ENCODE peak calls at places on chromosomes 7 and 10, in nine cellular contexts. M, A, K, B, D, J, R, X and T are unnamed samples.

GRCh38 chr10:77626266-77626935 is 11.2 kb downstream of the KCNMA1 start:
- DNase-seq in M (no peak), A (no peak), K (no peak), B (no peak), D (no peak), J (no peak), R (no peak), X (no peak), T (no peak)

GRCh38 chr10:44995914-44996633 is 4.6 kb upstream of the ZNF22 start:
- DNase-seq in M (peak; percentile 94), A (no peak), K (no peak), B (no peak), D (no peak), J (no peak), R (no peak), X (no peak), T (no peak)

GRCh38 chr7:127713758-127714157 is 61.8 kb downstream of the SND1 start:
- DNase-seq in M (no peak), A (no peak), K (no peak), B (no peak), D (no peak), J (no peak), R (no peak), X (no peak), T (no peak)

GRCh38 chr7:123975049-123975448 is 50.0 kb downstream of the SPAM1 start:
- DNase-seq in M (no peak), A (no peak), K (no peak), B (no peak), D (no peak), J (no peak), R (no peak), X (no peak), T (no peak)

GRCh38 chr7:139734395-139734794 is 43.4 kb downstream of the HIPK2 start:
- DNase-seq in M (no peak), A (no peak), K (no peak), B (no peak), D (no peak), J (no peak), R (no peak), X (no peak), T (peak; percentile 41)

GRCh38 chr10:69721690-69722310 is 79.9 kb upstream of the COL13A1 start:
- DNase-seq in M (no peak), A (no peak), K (no peak), B (peak; percentile 55), D (no peak), J (no peak), R (no peak), X (no peak), T (no peak)

GRCh38 chr7:130420943-130421578 is 19.8 kb downstream of the CEP41 start:
- DNase-seq in M (no peak), A (no peak), K (no peak), B (no peak), D (no peak), J (no peak), R (no peak), X (no peak), T (no peak)

GRCh38 chr10:62831346-62831745 is 15.2 kb upstream of the EGR2 start:
- DNase-seq in M (no peak), A (no peak), K (no peak), B (no peak), D (no peak), J (no peak), R (no peak), X (no peak), T (no peak)

GRCh38 chr10:102781921-102782542 is 38.3 kb downstream of the WBP1L start:
- DNase-seq in M (no peak), A (no peak), K (no peak), B (no peak), D (no peak), J (no peak), R (no peak), X (no peak), T (no peak)

GRCh38 chr10:100551733-100552132 is 16.0 kb downstream of the HIF1AN start:
- DNase-seq in M (no peak), A (no peak), K (no peak), B (no peak), D (no peak), J (no peak), R (no peak), X (no peak), T (no peak)

GRCh38 chr10:100553929-100554328 is 18.2 kb downstream of the HIF1AN start:
- DNase-seq in M (no peak), A (no peak), K (no peak), B (no peak), D (no peak), J (no peak), R (no peak), X (no peak), T (no peak)

GRCh38 chr10:100560248-100560647 is 24.5 kb downstream of the HIF1AN start:
- DNase-seq in M (no peak), A (no peak), K (no peak), B (no peak), D (no peak), J (no peak), R (no peak), X (no peak), T (no peak)

GRCh38 chr10:100551231-100551630 is 15.5 kb downstream of the HIF1AN start:
- DNase-seq in M (no peak), A (no peak), K (peak; percentile 37), B (no peak), D (no peak), J (no peak), R (no peak), X (no peak), T (no peak)

GRCh38 chr10:100554902-100555301 is 19.2 kb downstream of the HIF1AN start:
- DNase-seq in M (peak; percentile 23), A (no peak), K (no peak), B (no peak), D (no peak), J (no peak), R (no peak), X (no peak), T (no peak)
- TF ChIP-seq REST in M (peak; percentile 80), A (no peak), K (no peak), B (no peak), D (no peak), J (no peak), R (no peak), X (no peak), T (no peak)

DNA sequence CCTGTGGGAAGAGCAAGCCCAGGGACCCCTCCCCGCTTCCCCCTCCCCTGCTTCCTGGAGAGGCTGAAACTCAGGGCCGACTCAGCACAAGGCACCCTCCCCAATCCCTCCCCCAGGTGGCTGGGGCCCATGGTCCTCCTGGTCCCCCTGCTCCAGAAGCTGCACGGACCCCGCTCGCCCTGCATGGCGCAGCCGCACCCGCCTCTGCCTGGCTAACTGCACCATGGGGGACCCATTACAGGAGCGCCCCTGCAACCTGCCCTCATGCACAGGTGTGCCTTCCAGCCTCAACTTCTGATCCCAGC is 19.7 kb upstream of the ZNF862 start:
- DNase-seq in M (no peak), A (no peak), K (no peak), B (no peak), D (no peak), J (no peak), R (no peak), X (no peak), T (no peak)
- H3K4me3 ChIP-seq in M (no peak overlapping the region), A (no peak overlapping the region), K (no peak overlapping the region), B (no peak overlapping the region), D (no peak overlapping the region), J (no peak overlapping the region), R (no peak overlapping the region), X (no peak overlapping the region), T (no peak overlapping the region)

GRCh38 chr10:4294271-4294670 is 509.3 kb upstream of the KLF6 start:
- DNase-seq in M (no peak), A (no peak), K (no peak), B (no peak), D (no peak), J (no peak), R (no peak), X (no peak), T (no peak)

GRCh38 chr10:4296165-4296564 is 511.2 kb upstream of the KLF6 start:
- DNase-seq in M (no peak), A (no peak), K (no peak), B (peak; percentile 69), D (no peak), J (no peak), R (no peak), X (no peak), T (no peak)

GRCh38 chr10:4294996-4295792 is 510.2 kb upstream of the KLF6 start:
- DNase-seq in M (no peak), A (no peak), K (no peak), B (no peak), D (no peak), J (no peak), R (no peak), X (no peak), T (no peak)

GRCh38 chr10:4291995-4292394 is 507.0 kb upstream of the KLF6 start:
- DNase-seq in M (no peak), A (no peak), K (no peak), B (no peak), D (no peak), J (no peak), R (no peak), X (no peak), T (no peak)
- TF ChIP-seq REST in M (no peak), A (no peak), K (no peak), B (no peak), D (no peak), J (no peak), R (no peak), X (no peak), T (no peak)

GRCh38 chr7:43244782-43245181 is 132.3 kb downstream of the HECW1 start:
- DNase-seq in M (no peak), A (no peak), K (no peak), B (no peak), D (no peak), J (no peak), R (no peak), X (no peak), T (no peak)

GRCh38 chr7:43249808-43250145 is 137.3 kb downstream of the HECW1 start:
- DNase-seq in M (no peak), A (no peak), K (no peak), B (no peak), D (no peak), J (no peak), R (no peak), X (no peak), T (no peak)

GRCh38 chr7:43248961-43249807 is 136.7 kb downstream of the HECW1 start:
- DNase-seq in M (no peak), A (peak; percentile 33), K (no peak), B (no peak), D (no peak), J (no peak), R (peak; percentile 86), X (peak; percentile 23), T (peak; percentile 50)

GRCh38 chr7:43247757-43248156 is 135.3 kb downstream of the HECW1 start:
- DNase-seq in M (no peak), A (no peak), K (no peak), B (no peak), D (no peak), J (no peak), R (no peak), X (no peak), T (no peak)

DNA sequence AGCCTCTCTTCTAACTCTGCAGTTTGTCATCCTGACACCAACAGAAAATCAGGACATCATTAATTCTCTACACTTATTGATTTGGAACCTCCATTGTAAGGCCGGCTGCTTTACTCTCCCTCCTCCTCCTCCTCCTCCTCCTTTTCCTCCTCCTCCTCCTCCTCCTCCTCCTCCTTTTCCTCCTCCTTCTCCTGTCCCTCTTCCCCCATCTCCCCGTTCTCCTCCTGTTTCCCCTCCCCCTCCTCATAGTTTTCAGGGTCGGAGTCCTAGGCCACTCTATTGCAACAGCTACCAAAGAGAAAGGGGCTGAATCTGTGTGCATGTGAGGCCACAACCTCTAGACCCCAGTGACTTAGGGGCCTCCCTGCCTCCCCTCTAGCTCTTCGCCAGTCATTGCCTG is 136.1 kb downstream of the HECW1 start:
- DNase-seq in M (no peak), A (no peak), K (no peak), B (no peak), D (no peak), J (no peak), R (no peak), X (no peak), T (no peak)
- H3K4me3 ChIP-seq in M (no peak overlapping the region), A (peak overlapping the region; percentile 68), K (no peak overlapping the region), B (no peak overlapping the region), D (no peak overlapping the region), J (no peak overlapping the region), R (peak overlapping the region; percentile 53), X (peak overlapping the region; percentile 20), T (peak overlapping the region; percentile 35)